ENCODE peak calls at places on chromosomes 12 and 14, in four cellular contexts. D is endodermal cell; M is CD8-positive, alpha-beta T cell; R is prostate gland. G is an unnamed sample. For H3K4me1, the result is how much of the 10 kb centered on the place peaks cover.

GRCh38 chr14:103870891-103871595 is 23.7 kb upstream of the PPP1R13B start:
- DNase-seq in D (no peak), M (no peak), R (no peak), G (no peak)

GRCh38 chr12:103933237-103933636 is 3.0 kb downstream of the HSP90B1 start:
- DNase-seq in R (no peak), D (peak), M (no peak), G (no peak)

GRCh38 chr12:70005864-70006618 is 181.0 kb downstream of the MYRFL start:
- DNase-seq in M (no peak), D (no peak), R (no peak), G (no peak)

GRCh38 chr12:108832730-108833354 is 24.5 kb downstream of the SSH1 start:
- DNase-seq in R (peak), M (no peak), D (no peak), G (no peak)

GRCh38 chr14:93049295-93049694 is 66.4 kb downstream of the ITPK1 start:
- DNase-seq in D (no peak), R (no peak), M (no peak), G (peak)

GRCh38 chr14:50344116-50344775 is 32.1 kb downstream of the DMAC2L start:
- DNase-seq in D (no peak), M (no peak), R (no peak), G (no peak)

GRCh38 chr12:111451649-111452129 is 46.0 kb downstream of the SH2B3 start:
- DNase-seq in R (no peak), D (peak), M (no peak), G (no peak)

GRCh38 chr14:105945891-105946290 is 419.5 kb downstream of the TMEM121 start:
- DNase-seq in M (no peak), D (no peak), R (no peak), G (no peak)

GRCh38 chr12:88522961-88523360 is 57.3 kb downstream of the KITLG start:
- DNase-seq in D (no peak), M (no peak), R (no peak), G (no peak)

GRCh38 chr12:116213014-116213413 is 64.5 kb downstream of the MED13L start:
- DNase-seq in M (no peak), R (no peak), D (no peak), G (no peak)

GRCh38 chr12:71060426-71060825 is 97.4 kb downstream of the TSPAN8 start:
- DNase-seq in M (no peak), D (no peak), R (no peak), G (no peak)

GRCh38 chr12:127271776-127272175 is 995.2 kb upstream of the TMEM132C start:
- DNase-seq in R (no peak), M (no peak), D (no peak), G (no peak)

GRCh38 chr12:530308-530707 is 70.6 kb downstream of the B4GALNT3 start:
- DNase-seq in D (no peak), M (no peak), R (no peak), G (no peak)

GRCh38 chr12:89765959-89766824 is 57.6 kb upstream of the ATP2B1 start:
- DNase-seq in D (no peak), R (no peak), M (no peak), G (no peak)

GRCh38 chr12:81261508-81262207 is 183.8 kb downstream of the ACSS3 start:
- DNase-seq in R (no peak), D (peak), M (no peak), G (no peak)

GRCh38 chr14:61563880-61564622 is 131.3 kb upstream of the HIF1A start:
- DNase-seq in M (no peak), R (no peak), D (no peak), G (no peak)

GRCh38 chr12:108821407-108822397 is 35.7 kb downstream of the SSH1 start:
- DNase-seq in M (no peak), R (no peak), D (no peak), G (no peak)

GRCh38 chr14:95507701-95508103 is 8.7 kb downstream of the SYNE3 start:
- DNase-seq in M (no peak), D (no peak), R (no peak), G (no peak)

GRCh38 chr12:31476437-31476836 is 114.5 kb downstream of the DENND5B start:
- DNase-seq in M (no peak), R (no peak), D (no peak), G (no peak)

GRCh38 chr14:30389134-30389900 is 169.6 kb upstream of the G2E3 start:
- DNase-seq in R (peak), D (no peak), M (no peak), G (no peak)

GRCh38 chr14:71648725-71649124 is 283.5 kb upstream of the RGS6 start:
- DNase-seq in R (no peak), D (no peak), M (no peak), G (no peak)

GRCh38 chr14:68191567-68192321 is 372.2 kb downstream of the RAD51B start:
- DNase-seq in R (peak), D (no peak), M (no peak), G (peak)

GRCh38 chr14:72049462-72049861 is 117.2 kb downstream of the RGS6 start:
- DNase-seq in M (no peak), R (no peak), D (no peak), G (no peak)

GRCh38 chr12:31662176-31662849 is 2.8 kb downstream of the ETFBKMT start:
- DNase-seq in M (no peak), R (no peak), D (no peak), G (no peak)

GRCh38 chr12:10900530-10900929 is 8.8 kb downstream of the TAS2R13 start:
- DNase-seq in R (no peak), M (no peak), D (no peak), G (no peak)

GRCh38 chr14:72686101-72686500 is 207.8 kb downstream of the DPF3 start:
- DNase-seq in M (no peak), R (no peak), D (no peak), G (no peak)

GRCh38 chr12:76762556-76762955 is 1.4 kb upstream of the ZDHHC17 start:
- DNase-seq in D (peak), M (no peak), R (no peak), G (no peak)

GRCh38 chr12:65535951-65536350 is 257.5 kb downstream of the MSRB3 start:
- DNase-seq in D (no peak), R (no peak), M (no peak), G (no peak)

GRCh38 chr12:12032771-12033588 is 37.8 kb upstream of the BCL2L14 start:
- DNase-seq in R (peak), M (peak), D (peak), G (peak)

GRCh38 chr14:80456200-80456599 is 244.9 kb upstream of the DIO2 start:
- DNase-seq in R (no peak), D (no peak), M (no peak), G (no peak)

GRCh38 chr12:27293463-27293862 is 39.2 kb upstream of the BMAL2 start:
- DNase-seq in R (peak), M (no peak), D (no peak), G (no peak)

GRCh38 chr14:59281613-59282012 is 93.1 kb downstream of the DAAM1 start:
- DNase-seq in D (no peak), R (no peak), M (no peak), G (no peak)

DNA sequence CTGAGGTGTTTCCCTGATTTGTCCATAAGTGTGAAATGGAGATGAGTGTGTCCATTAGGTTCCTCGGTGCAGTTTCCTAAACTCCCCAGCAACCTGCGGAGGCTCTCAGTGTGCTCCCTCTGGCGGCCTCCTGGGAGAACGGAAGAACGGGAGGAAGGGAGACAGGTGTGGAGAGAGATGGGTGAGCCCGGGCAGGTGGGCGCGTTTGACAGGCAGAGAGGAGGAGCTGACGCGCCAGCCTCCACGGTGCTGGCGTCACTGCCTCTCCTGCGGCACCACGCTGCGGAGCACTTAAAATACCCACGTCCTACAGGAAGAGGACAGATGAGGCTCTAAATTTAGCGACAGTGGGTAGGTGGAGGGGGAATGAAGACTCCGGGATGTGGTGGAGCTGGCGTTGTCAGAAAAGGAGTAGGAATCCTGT is 26.8 kb upstream of the PEX5 start:
- DNase-seq in M (no peak), R (peak), D (peak), G (peak)
- H3K4me3 ChIP-seq in M (peak), R (no peak), D (no peak), G (no peak)

DNA sequence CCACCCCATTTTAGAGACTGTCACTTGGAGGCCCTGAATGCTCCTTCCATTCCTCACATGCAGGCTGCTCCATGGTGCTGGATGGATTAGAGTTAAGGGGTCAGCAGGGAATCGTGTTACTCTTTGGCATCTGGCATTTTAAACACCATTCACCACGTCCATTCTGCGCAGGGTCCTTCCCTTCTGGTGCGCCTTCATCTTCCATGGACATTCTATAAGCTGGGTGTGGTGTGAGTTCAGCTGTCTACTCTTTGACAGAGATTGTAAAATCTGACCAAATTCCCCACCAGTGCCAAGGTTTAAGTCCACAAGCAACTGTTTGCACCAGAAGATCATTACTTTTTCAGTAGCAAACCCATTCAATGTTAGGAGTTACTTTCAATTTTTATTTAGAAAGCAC is 47.8 kb downstream of the GIT2 start:
- DNase-seq in M (no peak), R (no peak), D (no peak), G (no peak)
- H3K4me1 ChIP-seq in M (under half), R (under half), D (under half), G (under half)

GRCh38 chr12:107339932-107340331 is 246.6 kb upstream of the CRY1 start:
- DNase-seq in R (no peak), D (no peak), M (no peak), G (no peak)
- H3K4me3 ChIP-seq in R (no peak), D (no peak), M (no peak), G (no peak)

GRCh38 chr12:51975196-51975595 is 23.7 kb downstream of the ACVR1B start:
- DNase-seq in M (no peak), R (no peak), D (no peak), G (no peak)

GRCh38 chr12:51974646-51975045 is 23.1 kb downstream of the ACVR1B start:
- DNase-seq in D (no peak), M (no peak), R (no peak), G (no peak)

GRCh38 chr12:51977320-51977753 is 25.8 kb downstream of the ACVR1B start:
- DNase-seq in M (no peak), R (no peak), D (no peak), G (no peak)

GRCh38 chr12:51973560-51973959 is 22.1 kb downstream of the ACVR1B start:
- DNase-seq in R (no peak), D (no peak), M (no peak), G (no peak)

GRCh38 chr12:51976376-51977160 is 25.1 kb downstream of the ACVR1B start:
- DNase-seq in D (no peak), R (no peak), M (no peak), G (no peak)
- H3K4me1 ChIP-seq in D (under half), R (under half), M (under half), G (under half)

DNA sequence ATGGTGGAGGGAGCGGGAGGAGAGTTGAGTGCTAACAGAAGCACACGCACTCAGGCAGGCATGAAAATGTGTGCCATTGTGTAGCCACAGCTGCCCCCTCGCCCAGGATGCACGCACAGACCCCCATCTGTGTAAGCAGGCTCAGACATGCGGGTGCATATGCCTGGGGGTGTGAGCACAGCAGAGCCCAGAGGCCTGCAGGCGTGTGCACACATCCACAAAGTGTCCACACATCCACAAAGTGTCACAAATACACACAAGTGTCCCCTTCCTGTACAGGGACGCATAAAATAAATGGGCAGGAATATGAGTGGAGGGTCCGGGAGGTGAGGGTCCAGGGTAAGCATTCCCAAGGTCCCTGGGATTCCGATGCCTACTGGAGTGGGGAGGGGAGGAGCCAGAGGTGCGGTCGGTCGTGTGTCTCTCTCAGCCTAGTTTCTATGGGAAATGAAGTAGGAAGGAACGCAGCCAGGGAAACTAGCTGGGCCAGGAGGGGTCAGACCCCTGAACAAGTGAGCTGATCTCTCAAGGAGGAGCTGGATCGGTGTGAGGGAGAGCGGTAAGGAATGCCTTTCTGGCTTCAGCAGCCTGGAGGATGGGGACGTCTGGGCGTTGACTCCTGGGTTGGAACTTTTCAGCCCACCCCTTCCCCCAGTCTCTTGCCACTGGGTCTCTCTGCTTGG is 669 bp upstream of the KRT7 start:
- DNase-seq in R (no peak), M (no peak), D (no peak), G (no peak)
- H3K4me3 ChIP-seq in R (no peak), M (no peak), D (no peak), G (no peak)

DNA sequence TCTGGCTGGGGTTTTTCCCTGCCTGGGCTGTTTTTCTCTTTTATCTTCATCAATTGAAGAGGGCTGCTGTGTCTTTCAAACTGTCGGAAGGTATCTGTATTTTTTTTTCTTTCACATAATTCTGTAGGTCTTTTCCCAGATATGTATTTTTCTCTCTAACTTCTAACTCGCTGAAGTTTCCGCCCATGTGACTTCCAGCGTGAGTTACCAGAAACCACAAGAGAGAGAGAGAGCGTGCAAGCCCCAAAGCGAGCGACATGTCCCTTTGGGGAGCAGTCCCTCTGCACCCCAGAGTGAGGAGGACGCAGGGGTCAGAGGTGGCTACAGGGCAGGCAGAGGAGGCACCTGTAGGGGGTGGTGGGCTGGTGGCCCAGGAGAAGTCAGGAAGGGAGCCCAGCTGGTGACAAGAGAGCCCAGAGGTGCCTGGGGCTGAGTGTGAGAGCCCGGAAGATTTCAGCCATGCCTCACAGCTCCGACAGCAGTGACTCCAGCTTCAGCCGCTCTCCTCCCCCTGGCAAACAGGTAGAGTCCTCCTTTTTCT is at the start of gene BATF:
- DNase-seq in D (no peak), M (peak), R (no peak), G (peak)
- H3K4me1 ChIP-seq in D (under half), M (half or more), R (under half), G (under half)

GRCh38 chr12:57756406-57757341 is 1.8 kb downstream of the MARCHF9 start:
- DNase-seq in D (peak), M (peak), R (no peak), G (peak)
- H3K4me3 ChIP-seq in D (peak), M (peak), R (no peak), G (no peak)

GRCh38 chr14:69636718-69637480 is 25.5 kb downstream of the SUSD6 start:
- DNase-seq in M (no peak), D (no peak), R (no peak), G (no peak)

GRCh38 chr14:69643430-69644200 is 32.2 kb downstream of the SUSD6 start:
- DNase-seq in R (peak), D (no peak), M (peak), G (peak)

GRCh38 chr14:69644814-69645213 is 33.4 kb downstream of the SUSD6 start:
- DNase-seq in D (no peak), R (no peak), M (no peak), G (no peak)

GRCh38 chr14:69637503-69638030 is 26.2 kb downstream of the SUSD6 start:
- DNase-seq in D (no peak), R (no peak), M (no peak), G (peak)

DNA sequence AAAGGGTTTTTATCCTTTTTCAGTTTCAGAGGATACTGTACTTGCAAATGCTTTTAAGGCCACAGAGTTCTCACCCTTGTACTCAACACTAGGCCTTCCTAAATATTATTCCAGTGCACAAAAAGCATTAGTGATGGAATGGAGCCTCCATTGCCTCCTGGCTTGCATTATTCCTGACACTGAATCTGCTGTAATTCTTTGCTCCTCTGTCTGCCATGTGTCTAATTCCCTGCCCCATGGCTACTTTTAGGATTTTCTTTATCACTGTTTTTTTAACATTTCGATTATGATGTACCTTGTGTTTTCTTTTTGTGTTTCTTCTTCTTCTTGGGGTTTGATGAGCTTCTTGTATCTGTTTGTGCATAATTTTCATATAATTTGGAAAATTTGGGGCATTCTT is 29.5 kb downstream of the SUSD6 start:
- DNase-seq in R (no peak), M (no peak), D (no peak), G (no peak)
- H3K4me1 ChIP-seq in R (under half), M (under half), D (under half), G (half or more)

GRCh38 chr12:122827258-122827657 is 8.0 kb upstream of the HIP1R start:
- DNase-seq in D (no peak), R (no peak), M (no peak), G (no peak)
- H3K4me3 ChIP-seq in D (no peak), R (no peak), M (no peak), G (no peak)

G was measured in mucosa of descending colon.